ENCODE peak calls at places on chromosomes 11 and 22, in ten cellular contexts. One of them, this sample, is unnamed.

GRCh38 chr22:48627966-48628365 is 1199.7 kb downstream of the BRD1 start:
- DNase-seq in H1: no peak
- DNase-seq in uterus: no peak
- DNase-seq in adipocyte: no peak
- DNase-seq in heart right ventricle: no peak
- DNase-seq in body of pancreas: no peak
- DNase-seq in adrenal gland: no peak
- DNase-seq in IMR-90: no peak
- DNase-seq in effector memory CD4-positive, alpha-beta T cell: no peak
- DNase-seq in keratinocyte: no peak
- DNase-seq in this sample: no peak

GRCh38 chr11:76860539-76861475 is at the start of gene ACER3:
- DNase-seq in body of pancreas: peak; percentile 96
- DNase-seq in IMR-90: peak; percentile 78
- DNase-seq in heart right ventricle: peak; percentile 95
- DNase-seq in H1: peak; percentile 93
- DNase-seq in keratinocyte: peak; percentile 66
- DNase-seq in uterus: peak; percentile 91
- DNase-seq in adipocyte: peak; percentile 97
- DNase-seq in adrenal gland: peak; percentile 97
- DNase-seq in effector memory CD4-positive, alpha-beta T cell: peak; percentile 74
- DNase-seq in this sample: peak; percentile 95

GRCh38 chr11:8090756-8091155 is 9.7 kb downstream of the TUB start:
- DNase-seq in effector memory CD4-positive, alpha-beta T cell: no peak
- DNase-seq in heart right ventricle: no peak
- DNase-seq in adrenal gland: peak; percentile 51
- DNase-seq in IMR-90: no peak
- DNase-seq in adipocyte: peak; percentile 73
- DNase-seq in body of pancreas: peak; percentile 22
- DNase-seq in keratinocyte: no peak
- DNase-seq in H1: peak; percentile 90
- DNase-seq in uterus: no peak
- DNase-seq in this sample: no peak

GRCh38 chr11:86722041-86722440 is 49.6 kb upstream of the ME3 start:
- DNase-seq in H1: no peak
- DNase-seq in keratinocyte: no peak
- DNase-seq in body of pancreas: no peak
- DNase-seq in adipocyte: peak; percentile 66
- DNase-seq in heart right ventricle: no peak
- DNase-seq in IMR-90: peak; percentile 62
- DNase-seq in adrenal gland: no peak
- DNase-seq in effector memory CD4-positive, alpha-beta T cell: no peak
- DNase-seq in uterus: no peak
- DNase-seq in this sample: no peak

GRCh38 chr11:115587718-115588342 is 83.6 kb upstream of the CADM1 start:
- DNase-seq in effector memory CD4-positive, alpha-beta T cell: no peak
- DNase-seq in IMR-90: no peak
- DNase-seq in heart right ventricle: no peak
- DNase-seq in adipocyte: no peak
- DNase-seq in uterus: no peak
- DNase-seq in H1: no peak
- DNase-seq in adrenal gland: no peak
- DNase-seq in keratinocyte: no peak
- DNase-seq in body of pancreas: no peak
- DNase-seq in this sample: no peak

GRCh38 chr22:46070215-46070721 is 80.1 kb upstream of the PPARA start:
- DNase-seq in H1: peak; percentile 74
- DNase-seq in adipocyte: peak; percentile 66
- DNase-seq in effector memory CD4-positive, alpha-beta T cell: no peak
- DNase-seq in IMR-90: peak; percentile 42
- DNase-seq in adrenal gland: peak; percentile 92
- DNase-seq in body of pancreas: peak; percentile 88
- DNase-seq in keratinocyte: no peak
- DNase-seq in uterus: peak; percentile 77
- DNase-seq in heart right ventricle: peak; percentile 90
- DNase-seq in this sample: no peak

GRCh38 chr11:14764899-14765527 is 121.4 kb downstream of the PDE3B start:
- DNase-seq in adrenal gland: no peak
- DNase-seq in keratinocyte: no peak
- DNase-seq in IMR-90: peak; percentile 3
- DNase-seq in adipocyte: peak; percentile 48
- DNase-seq in uterus: no peak
- DNase-seq in heart right ventricle: no peak
- DNase-seq in effector memory CD4-positive, alpha-beta T cell: peak; percentile 19
- DNase-seq in H1: no peak
- DNase-seq in body of pancreas: no peak
- DNase-seq in this sample: peak; percentile 45

GRCh38 chr11:15806217-15806616 is 550.1 kb downstream of the SOX6 start:
- DNase-seq in heart right ventricle: no peak
- DNase-seq in uterus: no peak
- DNase-seq in IMR-90: no peak
- DNase-seq in keratinocyte: no peak
- DNase-seq in H1: no peak
- DNase-seq in adrenal gland: no peak
- DNase-seq in effector memory CD4-positive, alpha-beta T cell: no peak
- DNase-seq in adipocyte: no peak
- DNase-seq in body of pancreas: no peak
- DNase-seq in this sample: no peak

GRCh38 chr11:77127969-77128691 is at the start of gene MYO7A:
- DNase-seq in H1: peak; percentile 70
- DNase-seq in effector memory CD4-positive, alpha-beta T cell: no peak
- DNase-seq in adipocyte: peak; percentile 34
- DNase-seq in IMR-90: peak; percentile 55
- DNase-seq in body of pancreas: peak; percentile 87
- DNase-seq in heart right ventricle: peak; percentile 71
- DNase-seq in keratinocyte: no peak
- DNase-seq in adrenal gland: peak; percentile 95
- DNase-seq in uterus: peak; percentile 59
- DNase-seq in this sample: peak; percentile 31

GRCh38 chr11:64717268-64717578 is 5.8 kb downstream of the NRXN2 start:
- DNase-seq in uterus: no peak
- DNase-seq in adipocyte: no peak
- DNase-seq in body of pancreas: no peak
- DNase-seq in effector memory CD4-positive, alpha-beta T cell: no peak
- DNase-seq in IMR-90: no peak
- DNase-seq in H1: no peak
- DNase-seq in keratinocyte: no peak
- DNase-seq in adrenal gland: no peak
- DNase-seq in heart right ventricle: no peak
- DNase-seq in this sample: no peak

GRCh38 chr11:118922745-118923627 is 2.7 kb downstream of the BCL9L start:
- DNase-seq in H1: peak; percentile 45
- DNase-seq in effector memory CD4-positive, alpha-beta T cell: no peak
- DNase-seq in adrenal gland: no peak
- DNase-seq in body of pancreas: no peak
- DNase-seq in keratinocyte: no peak
- DNase-seq in heart right ventricle: no peak
- DNase-seq in uterus: no peak
- DNase-seq in IMR-90: no peak
- DNase-seq in adipocyte: peak; percentile 53
- DNase-seq in this sample: no peak
- H3K4me1 ChIP-seq in H1: peaks cover 52% of the 10 kb centered on the region
- H3K4me1 ChIP-seq in effector memory CD4-positive, alpha-beta T cell: peaks cover 66% of the 10 kb centered on the region
- H3K4me1 ChIP-seq in adrenal gland: peaks cover 61% of the 10 kb centered on the region
- H3K4me1 ChIP-seq in body of pancreas: peaks cover 81% of the 10 kb centered on the region
- H3K4me1 ChIP-seq in keratinocyte: peaks cover 55% of the 10 kb centered on the region
- H3K4me1 ChIP-seq in heart right ventricle: peaks cover 74% of the 10 kb centered on the region
- H3K4me1 ChIP-seq in uterus: peaks cover 5% of the 10 kb centered on the region
- H3K4me1 ChIP-seq in IMR-90: peaks cover 26% of the 10 kb centered on the region
- H3K4me1 ChIP-seq in adipocyte: peaks cover 53% of the 10 kb centered on the region
- H3K4me1 ChIP-seq in this sample: peaks cover 51% of the 10 kb centered on the region

GRCh38 chr11:10503217-10503616 is 37.8 kb downstream of the RNF141 start:
- DNase-seq in body of pancreas: peak; percentile 46
- DNase-seq in IMR-90: no peak
- DNase-seq in H1: no peak
- DNase-seq in adipocyte: no peak
- DNase-seq in uterus: no peak
- DNase-seq in effector memory CD4-positive, alpha-beta T cell: no peak
- DNase-seq in heart right ventricle: no peak
- DNase-seq in adrenal gland: no peak
- DNase-seq in keratinocyte: no peak
- DNase-seq in this sample: no peak

GRCh38 chr11:10500757-10501684 is 40.0 kb downstream of the RNF141 start:
- DNase-seq in adrenal gland: no peak
- DNase-seq in body of pancreas: no peak
- DNase-seq in uterus: no peak
- DNase-seq in H1: no peak
- DNase-seq in IMR-90: no peak
- DNase-seq in keratinocyte: no peak
- DNase-seq in adipocyte: no peak
- DNase-seq in effector memory CD4-positive, alpha-beta T cell: no peak
- DNase-seq in heart right ventricle: no peak
- DNase-seq in this sample: no peak

GRCh38 chr11:10503777-10504176 is 37.2 kb downstream of the RNF141 start:
- DNase-seq in effector memory CD4-positive, alpha-beta T cell: no peak
- DNase-seq in adipocyte: no peak
- DNase-seq in keratinocyte: no peak
- DNase-seq in heart right ventricle: no peak
- DNase-seq in H1: no peak
- DNase-seq in IMR-90: no peak
- DNase-seq in uterus: no peak
- DNase-seq in body of pancreas: peak; percentile 37
- DNase-seq in adrenal gland: peak; percentile 31
- DNase-seq in this sample: no peak

GRCh38 chr11:10502770-10503169 is 38.2 kb downstream of the RNF141 start:
- DNase-seq in body of pancreas: peak; percentile 41
- DNase-seq in adrenal gland: peak; percentile 37
- DNase-seq in effector memory CD4-positive, alpha-beta T cell: no peak
- DNase-seq in heart right ventricle: no peak
- DNase-seq in adipocyte: no peak
- DNase-seq in H1: no peak
- DNase-seq in keratinocyte: no peak
- DNase-seq in IMR-90: no peak
- DNase-seq in uterus: no peak
- DNase-seq in this sample: no peak

DNA sequence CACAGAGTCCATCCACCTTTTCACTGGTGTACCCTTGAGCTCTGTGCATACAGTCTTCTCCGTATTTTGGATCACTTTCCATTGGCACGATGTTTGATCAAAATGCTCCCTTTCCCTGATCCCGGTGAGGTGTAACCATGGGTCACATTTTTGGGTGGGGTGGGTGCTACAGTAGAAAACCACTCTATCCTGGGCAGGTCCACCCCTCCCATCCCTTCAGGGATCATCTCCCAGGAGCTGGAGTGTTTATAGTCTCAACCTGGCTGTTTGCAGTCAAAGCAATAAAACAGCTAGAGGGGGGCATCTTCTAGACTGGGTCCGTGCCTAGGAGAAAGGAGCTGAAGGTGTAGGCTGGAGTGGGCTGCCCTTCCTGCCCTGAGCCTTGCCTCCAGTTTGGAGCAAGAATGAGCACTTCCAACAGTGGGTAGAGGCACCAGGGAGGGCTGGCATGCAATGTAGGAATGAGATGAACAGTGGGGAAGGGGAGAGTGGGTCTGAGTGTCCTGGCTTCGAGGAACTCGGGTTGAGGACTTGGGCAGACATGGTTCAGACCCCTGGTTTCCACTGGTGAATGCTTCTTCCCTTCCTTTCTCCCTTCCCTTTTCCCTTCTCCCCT is 38.8 kb downstream of the RNF141 start:
- DNase-seq in H1: no peak
- DNase-seq in adrenal gland: no peak
- DNase-seq in effector memory CD4-positive, alpha-beta T cell: no peak
- DNase-seq in keratinocyte: no peak
- DNase-seq in uterus: no peak
- DNase-seq in body of pancreas: no peak
- DNase-seq in adipocyte: no peak
- DNase-seq in IMR-90: no peak
- DNase-seq in heart right ventricle: no peak
- DNase-seq in this sample: no peak
- H3K4me3 ChIP-seq in H1: no peak overlapping the region
- H3K4me3 ChIP-seq in adrenal gland: no peak overlapping the region
- H3K4me3 ChIP-seq in effector memory CD4-positive, alpha-beta T cell: no peak overlapping the region
- H3K4me3 ChIP-seq in keratinocyte: no peak overlapping the region
- H3K4me3 ChIP-seq in uterus: no peak overlapping the region
- H3K4me3 ChIP-seq in body of pancreas: no peak overlapping the region
- H3K4me3 ChIP-seq in adipocyte: no peak overlapping the region
- H3K4me3 ChIP-seq in IMR-90: no peak overlapping the region
- H3K4me3 ChIP-seq in heart right ventricle: no peak overlapping the region
- H3K4me3 ChIP-seq in this sample: no peak overlapping the region

DNA sequence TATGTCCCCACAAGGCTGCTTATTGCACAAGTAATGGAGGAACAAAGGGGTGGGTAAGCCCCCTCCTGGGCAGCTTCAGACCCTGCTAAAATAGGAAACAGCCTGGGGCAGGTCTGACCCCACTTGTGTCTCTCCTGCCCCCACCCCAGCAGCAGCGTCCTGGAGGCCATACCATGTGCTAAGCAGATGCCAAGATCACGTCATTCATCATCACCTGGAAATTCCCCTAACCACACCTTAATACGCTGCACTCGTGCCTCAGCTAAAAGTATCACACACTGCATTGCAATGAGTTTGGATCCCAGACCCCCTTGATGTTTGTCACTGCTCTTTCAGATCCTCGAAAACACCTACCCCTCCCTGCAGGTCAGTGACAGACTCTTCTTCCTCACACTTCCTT is 27.8 kb upstream of the GGTLC2 start:
- DNase-seq in heart right ventricle: no peak
- DNase-seq in adrenal gland: no peak
- DNase-seq in IMR-90: no peak
- DNase-seq in adipocyte: no peak
- DNase-seq in effector memory CD4-positive, alpha-beta T cell: no peak
- DNase-seq in body of pancreas: peak; percentile 26
- DNase-seq in H1: no peak
- DNase-seq in keratinocyte: no peak
- DNase-seq in uterus: no peak
- DNase-seq in this sample: no peak
- H3K27me3 ChIP-seq in heart right ventricle: peaks cover 11% of the 10 kb centered on the region
- H3K27me3 ChIP-seq in adrenal gland: no peaks in the 10 kb centered on the region
- H3K27me3 ChIP-seq in IMR-90: peaks cover 40% of the 10 kb centered on the region
- H3K27me3 ChIP-seq in adipocyte: peaks cover 60% of the 10 kb centered on the region
- H3K27me3 ChIP-seq in effector memory CD4-positive, alpha-beta T cell: no peaks in the 10 kb centered on the region
- H3K27me3 ChIP-seq in body of pancreas: no peaks in the 10 kb centered on the region
- H3K27me3 ChIP-seq in H1: peaks cover 59% of the 10 kb centered on the region
- H3K27me3 ChIP-seq in keratinocyte: peaks cover 3% of the 10 kb centered on the region
- H3K27me3 ChIP-seq in uterus: no peaks in the 10 kb centered on the region
- H3K27me3 ChIP-seq in this sample: peaks cover 3% of the 10 kb centered on the region

DNA sequence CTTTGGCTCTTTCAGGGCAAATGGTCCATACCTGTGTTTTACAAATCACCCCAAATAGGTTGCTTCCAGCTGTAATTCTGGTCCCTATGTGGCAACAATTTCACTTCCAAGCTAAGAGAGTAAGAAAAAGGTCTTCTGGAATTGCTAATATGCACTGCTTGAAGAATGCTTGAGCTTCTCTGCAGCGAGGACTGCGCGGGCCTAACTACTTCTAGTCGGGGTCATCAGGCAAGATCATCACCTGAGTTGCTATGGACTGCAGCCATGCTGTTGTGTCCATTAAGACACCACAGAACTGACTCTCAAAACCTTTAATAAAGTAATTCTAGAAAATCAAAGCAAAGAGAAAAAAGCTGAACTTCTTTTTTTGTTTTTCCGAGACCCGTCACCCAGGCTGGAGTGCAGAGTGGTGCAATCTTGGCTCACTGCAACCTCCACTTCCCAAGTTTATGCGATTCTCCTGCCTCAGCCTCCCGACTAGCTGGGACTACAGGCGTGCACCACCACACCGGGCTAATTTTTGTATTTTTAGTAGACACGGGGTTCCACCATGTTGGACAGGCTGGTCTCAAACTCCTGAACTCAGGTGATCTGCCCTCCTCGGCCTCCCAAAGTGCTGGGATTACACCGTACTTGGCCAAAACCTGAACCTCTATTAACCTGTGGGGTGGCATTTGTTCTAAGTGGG is 2.2 kb downstream of the JOSD1 start:
- DNase-seq in uterus: no peak
- DNase-seq in heart right ventricle: no peak
- DNase-seq in H1: no peak
- DNase-seq in adipocyte: no peak
- DNase-seq in effector memory CD4-positive, alpha-beta T cell: no peak
- DNase-seq in body of pancreas: no peak
- DNase-seq in keratinocyte: no peak
- DNase-seq in IMR-90: no peak
- DNase-seq in adrenal gland: no peak
- DNase-seq in this sample: no peak
- H3K4me1 ChIP-seq in uterus: no peaks in the 10 kb centered on the region
- H3K4me1 ChIP-seq in heart right ventricle: peaks cover 66% of the 10 kb centered on the region
- H3K4me1 ChIP-seq in H1: peaks cover 10% of the 10 kb centered on the region
- H3K4me1 ChIP-seq in adipocyte: peaks cover 43% of the 10 kb centered on the region
- H3K4me1 ChIP-seq in effector memory CD4-positive, alpha-beta T cell: peaks cover 37% of the 10 kb centered on the region
- H3K4me1 ChIP-seq in body of pancreas: peaks cover 51% of the 10 kb centered on the region
- H3K4me1 ChIP-seq in keratinocyte: peaks cover 45% of the 10 kb centered on the region
- H3K4me1 ChIP-seq in IMR-90: peaks cover 11% of the 10 kb centered on the region
- H3K4me1 ChIP-seq in adrenal gland: peaks cover 18% of the 10 kb centered on the region
- H3K4me1 ChIP-seq in this sample: peaks cover 33% of the 10 kb centered on the region